ENCODE peak calls at places on chromosome 15, in nine cellular contexts. One of them, this sample, is unnamed.

GRCh38 chr15:34043391-34043790 is 4.4 kb upstream of the AVEN start:
- DNase-seq in GM23248: no peak
- DNase-seq in HCT116: no peak
- DNase-seq in PC-3: no peak
- DNase-seq in MM.1S: no peak
- DNase-seq in SK-N-SH: no peak
- DNase-seq in neural progenitor cell: no peak
- DNase-seq in hepatocyte: no peak
- DNase-seq in GM23338: no peak
- DNase-seq in this sample: no peak

GRCh38 chr15:62853114-62853832 is 189.3 kb upstream of the TPM1 start:
- DNase-seq in GM23248: peak; percentile 61
- DNase-seq in HCT116: no peak
- DNase-seq in PC-3: peak; percentile 73
- DNase-seq in MM.1S: no peak
- DNase-seq in SK-N-SH: no peak
- DNase-seq in neural progenitor cell: no peak
- DNase-seq in hepatocyte: no peak
- DNase-seq in GM23338: no peak
- DNase-seq in this sample: no peak

GRCh38 chr15:89500397-89501270 is 4.3 kb upstream of the RHCG start:
- DNase-seq in GM23248: no peak
- DNase-seq in HCT116: no peak
- DNase-seq in PC-3: peak; percentile 43
- DNase-seq in MM.1S: no peak
- DNase-seq in SK-N-SH: no peak
- DNase-seq in neural progenitor cell: no peak
- DNase-seq in hepatocyte: no peak
- DNase-seq in GM23338: peak; percentile 45
- DNase-seq in this sample: peak; percentile 13

GRCh38 chr15:100734606-100735005 is 132.2 kb downstream of the ASB7 start:
- DNase-seq in GM23248: no peak
- DNase-seq in HCT116: no peak
- DNase-seq in PC-3: no peak
- DNase-seq in MM.1S: no peak
- DNase-seq in SK-N-SH: no peak
- DNase-seq in neural progenitor cell: no peak
- DNase-seq in hepatocyte: no peak
- DNase-seq in GM23338: no peak
- DNase-seq in this sample: no peak

GRCh38 chr15:74377831-74378766 is 10.7 kb upstream of the CYP11A1 start:
- DNase-seq in GM23248: no peak
- DNase-seq in HCT116: no peak
- DNase-seq in PC-3: no peak
- DNase-seq in MM.1S: no peak
- DNase-seq in SK-N-SH: peak; percentile 1
- DNase-seq in neural progenitor cell: no peak
- DNase-seq in hepatocyte: no peak
- DNase-seq in GM23338: no peak
- DNase-seq in this sample: no peak

GRCh38 chr15:80599359-80599758 is 95.8 kb upstream of the ABHD17C start:
- DNase-seq in GM23248: peak; percentile 73
- DNase-seq in HCT116: no peak
- DNase-seq in PC-3: peak; percentile 80
- DNase-seq in MM.1S: no peak
- DNase-seq in SK-N-SH: no peak
- DNase-seq in neural progenitor cell: no peak
- DNase-seq in hepatocyte: no peak
- DNase-seq in GM23338: no peak
- DNase-seq in this sample: no peak

GRCh38 chr15:68789041-68789920 is 31.4 kb downstream of the ANP32A start:
- DNase-seq in GM23248: no peak
- DNase-seq in HCT116: no peak
- DNase-seq in PC-3: no peak
- DNase-seq in MM.1S: no peak
- DNase-seq in SK-N-SH: no peak
- DNase-seq in neural progenitor cell: no peak
- DNase-seq in hepatocyte: no peak
- DNase-seq in GM23338: no peak
- DNase-seq in this sample: no peak

GRCh38 chr15:41966414-41966812 is 5.9 kb downstream of the EHD4 start:
- DNase-seq in GM23248: no peak
- DNase-seq in HCT116: no peak
- DNase-seq in PC-3: no peak
- DNase-seq in MM.1S: no peak
- DNase-seq in SK-N-SH: no peak
- DNase-seq in neural progenitor cell: no peak
- DNase-seq in hepatocyte: no peak
- DNase-seq in GM23338: no peak
- DNase-seq in this sample: no peak

GRCh38 chr15:39638041-39638440 is 57.2 kb downstream of the THBS1 start:
- DNase-seq in GM23248: no peak
- DNase-seq in HCT116: no peak
- DNase-seq in PC-3: no peak
- DNase-seq in MM.1S: no peak
- DNase-seq in SK-N-SH: no peak
- DNase-seq in neural progenitor cell: no peak
- DNase-seq in hepatocyte: no peak
- DNase-seq in GM23338: no peak
- DNase-seq in this sample: no peak

GRCh38 chr15:38259134-38259533 is 6.5 kb downstream of the SPRED1 start:
- DNase-seq in GM23248: no peak
- DNase-seq in HCT116: no peak
- DNase-seq in PC-3: no peak
- DNase-seq in MM.1S: no peak
- DNase-seq in SK-N-SH: no peak
- DNase-seq in neural progenitor cell: no peak
- DNase-seq in hepatocyte: no peak
- DNase-seq in GM23338: no peak
- DNase-seq in this sample: no peak

GRCh38 chr15:97961067-97961954 is 808 bp downstream of the ARRDC4 start:
- DNase-seq in GM23248: peak; percentile 56
- DNase-seq in HCT116: peak; percentile 1
- DNase-seq in PC-3: peak; percentile 40
- DNase-seq in MM.1S: peak; percentile 27
- DNase-seq in SK-N-SH: peak; percentile 56
- DNase-seq in neural progenitor cell: peak; percentile 43
- DNase-seq in hepatocyte: peak; percentile 59
- DNase-seq in GM23338: peak; percentile 62
- DNase-seq in this sample: no peak

GRCh38 chr15:67997996-67998395 is 56.1 kb upstream of the PIAS1 start:
- DNase-seq in GM23248: peak; percentile 46
- DNase-seq in HCT116: no peak
- DNase-seq in PC-3: peak; percentile 84
- DNase-seq in MM.1S: no peak
- DNase-seq in SK-N-SH: no peak
- DNase-seq in neural progenitor cell: no peak
- DNase-seq in hepatocyte: no peak
- DNase-seq in GM23338: no peak
- DNase-seq in this sample: no peak

GRCh38 chr15:68387288-68388143 is 44.4 kb downstream of the ITGA11 start:
- DNase-seq in GM23248: no peak
- DNase-seq in HCT116: no peak
- DNase-seq in PC-3: no peak
- DNase-seq in MM.1S: no peak
- DNase-seq in SK-N-SH: no peak
- DNase-seq in neural progenitor cell: no peak
- DNase-seq in hepatocyte: no peak
- DNase-seq in GM23338: no peak
- DNase-seq in this sample: no peak

GRCh38 chr15:77506311-77507150 is 85.8 kb downstream of the HMG20A start:
- DNase-seq in GM23248: no peak
- DNase-seq in HCT116: no peak
- DNase-seq in PC-3: no peak
- DNase-seq in MM.1S: no peak
- DNase-seq in SK-N-SH: no peak
- DNase-seq in neural progenitor cell: no peak
- DNase-seq in hepatocyte: no peak
- DNase-seq in GM23338: peak; percentile 64
- DNase-seq in this sample: no peak

GRCh38 chr15:73386238-73386637 is 17.5 kb upstream of the HCN4 start:
- DNase-seq in GM23248: no peak
- DNase-seq in HCT116: no peak
- DNase-seq in PC-3: no peak
- DNase-seq in MM.1S: no peak
- DNase-seq in SK-N-SH: no peak
- DNase-seq in neural progenitor cell: no peak
- DNase-seq in hepatocyte: no peak
- DNase-seq in GM23338: no peak
- DNase-seq in this sample: no peak

GRCh38 chr15:56168394-56168793 is 75.3 kb downstream of the RFX7 start:
- DNase-seq in GM23248: peak; percentile 61
- DNase-seq in HCT116: no peak
- DNase-seq in PC-3: peak; percentile 44
- DNase-seq in MM.1S: no peak
- DNase-seq in SK-N-SH: no peak
- DNase-seq in neural progenitor cell: no peak
- DNase-seq in hepatocyte: no peak
- DNase-seq in GM23338: no peak
- DNase-seq in this sample: no peak

GRCh38 chr15:26739791-26740190 is 33.1 kb downstream of the GABRB3 start:
- DNase-seq in GM23248: no peak
- DNase-seq in HCT116: no peak
- DNase-seq in PC-3: no peak
- DNase-seq in MM.1S: no peak
- DNase-seq in SK-N-SH: no peak
- DNase-seq in neural progenitor cell: no peak
- DNase-seq in hepatocyte: no peak
- DNase-seq in GM23338: no peak
- DNase-seq in this sample: no peak

GRCh38 chr15:26738996-26739395 is 33.9 kb downstream of the GABRB3 start:
- DNase-seq in GM23248: no peak
- DNase-seq in HCT116: no peak
- DNase-seq in PC-3: no peak
- DNase-seq in MM.1S: no peak
- DNase-seq in SK-N-SH: no peak
- DNase-seq in neural progenitor cell: no peak
- DNase-seq in hepatocyte: no peak
- DNase-seq in GM23338: no peak
- DNase-seq in this sample: no peak

DNA sequence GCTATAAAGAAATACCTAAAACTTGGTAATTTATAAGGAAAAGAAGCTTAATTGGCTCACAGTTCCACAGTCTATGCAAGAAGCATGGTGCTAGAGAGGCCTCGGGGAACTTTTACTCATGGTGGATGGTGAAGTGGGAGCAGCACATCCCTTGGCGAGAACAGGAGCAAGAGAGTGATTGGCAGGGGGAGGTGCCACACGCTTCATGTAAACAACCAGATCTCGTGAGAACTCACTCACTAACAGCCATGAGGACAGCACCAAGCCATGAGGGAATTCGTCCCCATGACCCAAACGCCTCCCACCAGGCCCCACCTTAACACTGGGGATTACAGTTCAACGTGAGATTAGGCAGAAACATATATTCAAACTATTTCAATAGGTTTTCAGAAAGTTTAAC is 28.0 kb downstream of the GABRB3 start:
- DNase-seq in GM23248: no peak
- DNase-seq in HCT116: no peak
- DNase-seq in PC-3: no peak
- DNase-seq in MM.1S: no peak
- DNase-seq in SK-N-SH: no peak
- DNase-seq in neural progenitor cell: no peak
- DNase-seq in hepatocyte: no peak
- DNase-seq in GM23338: peak; percentile 73
- DNase-seq in this sample: no peak
- TF ChIP-seq EZH2phosphoT487 in GM23248: no peak
- TF ChIP-seq EZH2phosphoT487 in HCT116: no peak
- TF ChIP-seq EZH2phosphoT487 in PC-3: no peak
- TF ChIP-seq EZH2phosphoT487 in MM.1S: no peak
- TF ChIP-seq EZH2phosphoT487 in SK-N-SH: no peak
- TF ChIP-seq EZH2phosphoT487 in neural progenitor cell: no peak
- TF ChIP-seq EZH2phosphoT487 in hepatocyte: no peak
- TF ChIP-seq EZH2phosphoT487 in GM23338: no peak
- TF ChIP-seq EZH2phosphoT487 in this sample: no peak

GRCh38 chr15:35306361-35306981 is 221.4 kb upstream of the NANOGP8 start:
- DNase-seq in GM23248: peak; percentile 74
- DNase-seq in HCT116: peak; percentile 18
- DNase-seq in PC-3: peak; percentile 48
- DNase-seq in MM.1S: no peak
- DNase-seq in SK-N-SH: no peak
- DNase-seq in neural progenitor cell: no peak
- DNase-seq in hepatocyte: peak; percentile 79
- DNase-seq in GM23338: peak; percentile 10
- DNase-seq in this sample: no peak

GRCh38 chr15:35307026-35307425 is 221.9 kb upstream of the NANOGP8 start:
- DNase-seq in GM23248: no peak
- DNase-seq in HCT116: no peak
- DNase-seq in PC-3: no peak
- DNase-seq in MM.1S: no peak
- DNase-seq in SK-N-SH: no peak
- DNase-seq in neural progenitor cell: no peak
- DNase-seq in hepatocyte: no peak
- DNase-seq in GM23338: no peak
- DNase-seq in this sample: no peak

GRCh38 chr15:35305031-35305555 is 220.0 kb upstream of the NANOGP8 start:
- DNase-seq in GM23248: no peak
- DNase-seq in HCT116: no peak
- DNase-seq in PC-3: no peak
- DNase-seq in MM.1S: no peak
- DNase-seq in SK-N-SH: no peak
- DNase-seq in neural progenitor cell: no peak
- DNase-seq in hepatocyte: no peak
- DNase-seq in GM23338: no peak
- DNase-seq in this sample: no peak

GRCh38 chr15:35304389-35304788 is 219.3 kb upstream of the NANOGP8 start:
- DNase-seq in GM23248: no peak
- DNase-seq in HCT116: no peak
- DNase-seq in PC-3: no peak
- DNase-seq in MM.1S: no peak
- DNase-seq in SK-N-SH: no peak
- DNase-seq in neural progenitor cell: no peak
- DNase-seq in hepatocyte: no peak
- DNase-seq in GM23338: no peak
- DNase-seq in this sample: no peak

GRCh38 chr15:35305906-35306305 is 220.8 kb upstream of the NANOGP8 start:
- DNase-seq in GM23248: peak; percentile 62
- DNase-seq in HCT116: peak; percentile 23
- DNase-seq in PC-3: peak; percentile 64
- DNase-seq in MM.1S: no peak
- DNase-seq in SK-N-SH: no peak
- DNase-seq in neural progenitor cell: no peak
- DNase-seq in hepatocyte: peak; percentile 44
- DNase-seq in GM23338: no peak
- DNase-seq in this sample: no peak
- H3K4me1 ChIP-seq in GM23248: peaks cover 57% of the 10 kb centered on the region
- H3K4me1 ChIP-seq in HCT116: peaks cover 28% of the 10 kb centered on the region
- H3K4me1 ChIP-seq in PC-3: peaks cover 35% of the 10 kb centered on the region
- H3K4me1 ChIP-seq in MM.1S: no peaks in the 10 kb centered on the region
- H3K4me1 ChIP-seq in SK-N-SH: peaks cover 26% of the 10 kb centered on the region
- H3K4me1 ChIP-seq in neural progenitor cell: peaks cover 13% of the 10 kb centered on the region
- H3K4me1 ChIP-seq in hepatocyte: peaks cover 18% of the 10 kb centered on the region
- H3K4me1 ChIP-seq in GM23338: no peaks in the 10 kb centered on the region
- H3K4me1 ChIP-seq in this sample: no peaks in the 10 kb centered on the region

GRCh38 chr15:64681424-64682024 is 93.9 kb downstream of the RBPMS2 start:
- DNase-seq in GM23248: peak; percentile 69
- DNase-seq in HCT116: peak; percentile 61
- DNase-seq in PC-3: peak; percentile 77
- DNase-seq in MM.1S: peak; percentile 19
- DNase-seq in SK-N-SH: peak; percentile 89
- DNase-seq in neural progenitor cell: peak; percentile 87
- DNase-seq in hepatocyte: peak; percentile 82
- DNase-seq in GM23338: peak; percentile 88
- DNase-seq in this sample: peak; percentile 44
- TF ChIP-seq EZH2phosphoT487 in GM23248: no peak
- TF ChIP-seq EZH2phosphoT487 in HCT116: no peak
- TF ChIP-seq EZH2phosphoT487 in PC-3: no peak
- TF ChIP-seq EZH2phosphoT487 in MM.1S: no peak
- TF ChIP-seq EZH2phosphoT487 in SK-N-SH: no peak
- TF ChIP-seq EZH2phosphoT487 in neural progenitor cell: no peak
- TF ChIP-seq EZH2phosphoT487 in hepatocyte: no peak
- TF ChIP-seq EZH2phosphoT487 in GM23338: no peak
- TF ChIP-seq EZH2phosphoT487 in this sample: no peak

GRCh38 chr15:43214592-43215295 is 6.1 kb downstream of the EPB42 start:
- DNase-seq in GM23248: no peak
- DNase-seq in HCT116: no peak
- DNase-seq in PC-3: no peak
- DNase-seq in MM.1S: no peak
- DNase-seq in SK-N-SH: no peak
- DNase-seq in neural progenitor cell: no peak
- DNase-seq in hepatocyte: no peak
- DNase-seq in GM23338: no peak
- DNase-seq in this sample: no peak
- H3K4me1 ChIP-seq in GM23248: no peaks in the 10 kb centered on the region
- H3K4me1 ChIP-seq in HCT116: peaks cover 3% of the 10 kb centered on the region
- H3K4me1 ChIP-seq in PC-3: peaks cover 6% of the 10 kb centered on the region
- H3K4me1 ChIP-seq in MM.1S: no peaks in the 10 kb centered on the region
- H3K4me1 ChIP-seq in SK-N-SH: peaks cover 11% of the 10 kb centered on the region
- H3K4me1 ChIP-seq in neural progenitor cell: no peaks in the 10 kb centered on the region
- H3K4me1 ChIP-seq in hepatocyte: no peaks in the 10 kb centered on the region
- H3K4me1 ChIP-seq in GM23338: no peaks in the 10 kb centered on the region
- H3K4me1 ChIP-seq in this sample: no peaks in the 10 kb centered on the region